ENCODE peak calls at places on chromosomes 11 and 22, in four cellular contexts. O is stimulated activated CD4-positive, alpha-beta T cell treated with anti-CD3 and anti-CD28 coated beads, Interleukin-4, amount 100 ng/mL, for 1 hour; X is erythroblast; Z is activated CD4-positive, alpha-beta T cell treated with anti-CD3 and anti-CD28 coated beads, Interleukin-2, amount 10 ng/mL, durations not matched to agents 24 days and 14 days. G is an unnamed sample.

GRCh38 chr22:35930933-35931332 is 97.7 kb downstream of the RBFOX2 start:
- DNase-seq in O (no peak), X (peak), Z (no peak), G (no peak)

GRCh38 chr11:44518968-44519550 is 46.4 kb upstream of the CD82 start:
- DNase-seq in O (no peak), X (no peak), Z (no peak), G (no peak)

GRCh38 chr22:48783821-48784266 is 1043.8 kb downstream of the BRD1 start:
- DNase-seq in O (no peak), X (no peak), Z (no peak), G (no peak)

GRCh38 chr11:110251837-110252236 is 44.6 kb downstream of the RDX start:
- DNase-seq in O (no peak), X (peak), Z (no peak), G (peak)

GRCh38 chr22:19959043-19959586 is 17.5 kb upstream of the TXNRD2 start:
- DNase-seq in O (no peak), X (peak), Z (no peak), G (peak)

GRCh38 chr22:49166211-49166610 is 661.5 kb downstream of the BRD1 start:
- DNase-seq in O (no peak), X (no peak), Z (no peak), G (no peak)

GRCh38 chr22:42397332-42398246 is 34.6 kb downstream of the NFAM1 start:
- DNase-seq in O (no peak), X (no peak), Z (no peak), G (no peak)

GRCh38 chr11:3222941-3223905 is 4.6 kb upstream of the MRGPRG start:
- DNase-seq in O (no peak), X (no peak), Z (no peak), G (no peak)

GRCh38 chr11:114044042-114044871 is 15.3 kb upstream of the ZBTB16 start:
- DNase-seq in O (no peak), X (no peak), Z (peak), G (no peak)

GRCh38 chr22:44671742-44672141 is 30.3 kb upstream of the PRR5 start:
- DNase-seq in O (no peak), X (peak), Z (no peak), G (peak)

GRCh38 chr11:9875402-9875801 is 211.5 kb downstream of the SWAP70 start:
- DNase-seq in O (no peak), X (no peak), Z (no peak), G (no peak)

GRCh38 chr11:33553486-33553885 is 147.1 kb downstream of the C11orf91 start:
- DNase-seq in O (no peak), X (no peak), Z (no peak), G (no peak)

GRCh38 chr22:19805821-19806212 is 45.2 kb downstream of the TBX1 start:
- DNase-seq in O (no peak), X (no peak), Z (no peak), G (peak)

GRCh38 chr11:119322360-119322739 is 5.4 kb upstream of the MCAM start:
- DNase-seq in O (no peak), X (no peak), Z (no peak), G (no peak)

GRCh38 chr11:133595998-133596590 is 63.8 kb upstream of the OPCML start:
- DNase-seq in O (no peak), X (no peak), Z (no peak), G (no peak)

GRCh38 chr11:107689317-107690202 is 22.3 kb downstream of the SLN start:
- DNase-seq in O (peak), X (peak), Z (peak), G (peak)

GRCh38 chr11:16193897-16194381 is 162.4 kb downstream of the SOX6 start:
- DNase-seq in O (no peak), X (no peak), Z (no peak), G (peak)

GRCh38 chr11:58592760-58593472 is 14.1 kb downstream of the ZFP91 start:
- DNase-seq in O (peak), X (peak), Z (no peak), G (no peak)

GRCh38 chr11:122711362-122711761 is 55.8 kb downstream of the UBASH3B start:
- DNase-seq in O (no peak), X (no peak), Z (no peak), G (peak)